ENCODE peak calls at places on chromosomes 13 and 19, in four cellular contexts. One of them, this sample, is unnamed.
A peak's percentile ranks its signal among the peaks of the same experiment; 100 is the strongest.

GRCh38 chr19:43574424-43575155 is 737 bp downstream of the XRCC1 start:
- DNase-seq in heart right ventricle: no peak
- DNase-seq in cardiac fibroblast: peak; percentile 57
- DNase-seq in HFFc6: no peak
- DNase-seq in this sample: peak; percentile 43

GRCh38 chr13:23654111-23655110 is 84.2 kb downstream of the TNFRSF19 start:
- DNase-seq in HFFc6: no peak
- DNase-seq in heart right ventricle: peak; percentile 34
- DNase-seq in cardiac fibroblast: peak; percentile 32
- DNase-seq in this sample: no peak

GRCh38 chr13:28505543-28506135 is 10.7 kb upstream of the FLT1 start:
- DNase-seq in HFFc6: no peak
- DNase-seq in cardiac fibroblast: no peak
- DNase-seq in heart right ventricle: no peak
- DNase-seq in this sample: no peak

GRCh38 chr19:56108447-56109195 is 12.5 kb downstream of the ZNF787 start:
- DNase-seq in cardiac fibroblast: peak; percentile 29
- DNase-seq in HFFc6: no peak
- DNase-seq in heart right ventricle: peak; percentile 61
- DNase-seq in this sample: no peak

GRCh38 chr19:5789886-5790572 is 934 bp downstream of the DUS3L start:
- DNase-seq in cardiac fibroblast: no peak
- DNase-seq in heart right ventricle: no peak
- DNase-seq in HFFc6: no peak
- DNase-seq in this sample: no peak

GRCh38 chr19:40519352-40520322 is 52.8 kb downstream of the SPTBN4 start:
- DNase-seq in HFFc6: no peak
- DNase-seq in heart right ventricle: peak; percentile 33
- DNase-seq in cardiac fibroblast: peak; percentile 61
- DNase-seq in this sample: no peak

GRCh38 chr19:18435185-18435841 is 2.6 kb downstream of the ISYNA1 start:
- DNase-seq in heart right ventricle: no peak
- DNase-seq in cardiac fibroblast: no peak
- DNase-seq in HFFc6: no peak
- DNase-seq in this sample: no peak

GRCh38 chr19:30666301-30666803 is 294.2 kb downstream of the ZNF536 start:
- DNase-seq in cardiac fibroblast: peak; percentile 37
- DNase-seq in HFFc6: peak; percentile 10
- DNase-seq in heart right ventricle: peak; percentile 42
- DNase-seq in this sample: peak; percentile 44

GRCh38 chr19:49432141-49433073 is 7.2 kb downstream of the GFY start:
- DNase-seq in cardiac fibroblast: no peak
- DNase-seq in HFFc6: no peak
- DNase-seq in heart right ventricle: no peak
- DNase-seq in this sample: no peak

GRCh38 chr19:54338521-54338920 is 441 bp downstream of the LILRA4 start:
- DNase-seq in cardiac fibroblast: no peak
- DNase-seq in heart right ventricle: no peak
- DNase-seq in HFFc6: no peak
- DNase-seq in this sample: no peak

GRCh38 chr19:22807061-22807835 is 23.3 kb upstream of the ZNF99 start:
- DNase-seq in HFFc6: no peak
- DNase-seq in cardiac fibroblast: no peak
- DNase-seq in heart right ventricle: no peak
- DNase-seq in this sample: no peak

GRCh38 chr19:29001006-29001921 is 211.7 kb downstream of the UQCRFS1 start:
- DNase-seq in cardiac fibroblast: no peak
- DNase-seq in HFFc6: no peak
- DNase-seq in heart right ventricle: no peak
- DNase-seq in this sample: no peak

GRCh38 chr13:36430247-36431203 is 1.8 kb upstream of the CCNA1 start:
- DNase-seq in HFFc6: no peak
- DNase-seq in heart right ventricle: peak; percentile 18
- DNase-seq in cardiac fibroblast: peak; percentile 65
- DNase-seq in this sample: no peak

GRCh38 chr19:45782820-45783785 is 813 bp upstream of the DMPK start:
- DNase-seq in cardiac fibroblast: peak; percentile 70
- DNase-seq in heart right ventricle: peak; percentile 82
- DNase-seq in HFFc6: peak; percentile 82
- DNase-seq in this sample: peak; percentile 83

GRCh38 chr19:50050406-50051223 is 24.8 kb downstream of the ZNF473 start:
- DNase-seq in HFFc6: no peak
- DNase-seq in cardiac fibroblast: peak; percentile 76
- DNase-seq in heart right ventricle: peak; percentile 82
- DNase-seq in this sample: no peak

GRCh38 chr19:18785179-18786124 is 5.7 kb downstream of the COMP start:
- DNase-seq in heart right ventricle: peak; percentile 83
- DNase-seq in HFFc6: peak; percentile 5
- DNase-seq in cardiac fibroblast: peak; percentile 58
- DNase-seq in this sample: peak; percentile 77

GRCh38 chr13:31067416-31068118 is 94.1 kb downstream of the HSPH1 start:
- DNase-seq in HFFc6: peak; percentile 62
- DNase-seq in heart right ventricle: no peak
- DNase-seq in cardiac fibroblast: peak; percentile 71
- DNase-seq in this sample: peak; percentile 84

GRCh38 chr19:15397782-15398181 is 18.2 kb upstream of the AKAP8 start:
- DNase-seq in heart right ventricle: no peak
- DNase-seq in HFFc6: no peak
- DNase-seq in cardiac fibroblast: no peak
- DNase-seq in this sample: no peak

GRCh38 chr13:71624641-71625040 is 242.4 kb downstream of the DACH1 start:
- DNase-seq in cardiac fibroblast: no peak
- DNase-seq in HFFc6: no peak
- DNase-seq in heart right ventricle: no peak
- DNase-seq in this sample: no peak

GRCh38 chr19:35931874-35932202 is 4.3 kb upstream of the LRFN3 start:
- DNase-seq in HFFc6: no peak
- DNase-seq in heart right ventricle: no peak
- DNase-seq in cardiac fibroblast: no peak
- DNase-seq in this sample: no peak

GRCh38 chr13:78241278-78241919 is 322.8 kb upstream of the EDNRB start:
- DNase-seq in HFFc6: peak; percentile 16
- DNase-seq in cardiac fibroblast: peak; percentile 67
- DNase-seq in heart right ventricle: peak; percentile 14
- DNase-seq in this sample: peak; percentile 53

GRCh38 chr19:47002106-47002766 is 17.4 kb upstream of the NPAS1 start:
- DNase-seq in HFFc6: no peak
- DNase-seq in cardiac fibroblast: no peak
- DNase-seq in heart right ventricle: no peak
- DNase-seq in this sample: no peak

GRCh38 chr19:33134571-33135041 is 2.7 kb downstream of the WDR88 start:
- DNase-seq in heart right ventricle: no peak
- DNase-seq in cardiac fibroblast: no peak
- DNase-seq in HFFc6: no peak
- DNase-seq in this sample: no peak

GRCh38 chr13:102825921-102826706 is 19.7 kb upstream of the ERCC5 start:
- DNase-seq in HFFc6: peak; percentile 88
- DNase-seq in cardiac fibroblast: peak; percentile 96
- DNase-seq in heart right ventricle: no peak
- DNase-seq in this sample: peak; percentile 91

GRCh38 chr13:28470286-28470685 is 24.6 kb downstream of the FLT1 start:
- DNase-seq in cardiac fibroblast: no peak
- DNase-seq in HFFc6: no peak
- DNase-seq in heart right ventricle: no peak
- DNase-seq in this sample: no peak

GRCh38 chr13:99357920-99358319 is 50.7 kb upstream of the GPR183 start:
- DNase-seq in cardiac fibroblast: no peak
- DNase-seq in heart right ventricle: no peak
- DNase-seq in HFFc6: no peak
- DNase-seq in this sample: no peak

GRCh38 chr13:40445557-40445990 is 220.9 kb downstream of the FOXO1 start:
- DNase-seq in heart right ventricle: peak; percentile 56
- DNase-seq in cardiac fibroblast: peak; percentile 98
- DNase-seq in HFFc6: no peak
- DNase-seq in this sample: peak; percentile 95

GRCh38 chr19:36915992-36916830 is at the start of the genes ZNF568 and ZNF829:
- DNase-seq in heart right ventricle: peak; percentile 90
- DNase-seq in HFFc6: peak; percentile 91
- DNase-seq in cardiac fibroblast: peak; percentile 92
- DNase-seq in this sample: peak; percentile 80

GRCh38 chr13:59279024-59279423 is 884.7 kb downstream of the DIAPH3 start:
- DNase-seq in HFFc6: no peak
- DNase-seq in heart right ventricle: no peak
- DNase-seq in cardiac fibroblast: no peak
- DNase-seq in this sample: no peak

GRCh38 chr13:49652691-49653305 is 24.5 kb downstream of the ARL11 start:
- DNase-seq in cardiac fibroblast: peak; percentile 52
- DNase-seq in HFFc6: peak; percentile 28
- DNase-seq in heart right ventricle: no peak
- DNase-seq in this sample: peak; percentile 59

GRCh38 chr13:76886005-76886291 is 257 bp downstream of the KCTD12 start:
- DNase-seq in cardiac fibroblast: no peak
- DNase-seq in heart right ventricle: no peak
- DNase-seq in HFFc6: no peak
- DNase-seq in this sample: no peak

GRCh38 chr13:74045583-74045982 is 88.6 kb downstream of the KLF12 start:
- DNase-seq in cardiac fibroblast: no peak
- DNase-seq in HFFc6: no peak
- DNase-seq in heart right ventricle: no peak
- DNase-seq in this sample: no peak

GRCh38 chr19:44647144-44647543 is 3.4 kb downstream of the PVR start:
- DNase-seq in cardiac fibroblast: no peak
- DNase-seq in heart right ventricle: peak; percentile 22
- DNase-seq in HFFc6: no peak
- DNase-seq in this sample: no peak
- TF ChIP-seq CTCF in cardiac fibroblast: no peak
- TF ChIP-seq CTCF in heart right ventricle: no peak
- TF ChIP-seq CTCF in HFFc6: no peak
- TF ChIP-seq CTCF in this sample: no peak

GRCh38 chr13:79405831-79406596 is at the start of gene RBM26:
- DNase-seq in HFFc6: peak; percentile 91
- DNase-seq in cardiac fibroblast: peak; percentile 97
- DNase-seq in heart right ventricle: peak; percentile 92
- DNase-seq in this sample: peak; percentile 95
- TF ChIP-seq CTCF in HFFc6: no peak
- TF ChIP-seq CTCF in cardiac fibroblast: no peak
- TF ChIP-seq CTCF in heart right ventricle: peak; percentile 24
- TF ChIP-seq CTCF in this sample: no peak

DNA sequence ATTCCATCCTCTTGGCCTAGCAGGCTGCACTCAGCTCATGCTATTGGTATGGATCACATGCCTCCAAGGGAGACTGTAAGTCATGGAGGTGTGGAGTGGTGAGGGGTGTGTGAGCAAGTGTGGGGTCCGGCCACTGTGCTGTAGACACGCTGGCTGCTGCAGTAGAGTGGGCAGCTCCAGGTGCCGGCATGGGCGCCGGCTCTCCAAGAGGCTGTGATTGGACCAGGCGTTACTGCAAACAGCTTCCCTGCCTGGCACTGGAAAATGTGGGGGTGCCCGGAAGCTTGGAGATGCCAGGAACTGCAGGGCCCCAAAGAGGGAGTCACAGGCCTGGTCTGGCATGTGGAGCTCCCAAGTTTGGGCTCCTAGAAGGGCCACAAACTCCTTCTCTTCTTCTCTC is 245.7 kb downstream of the GPC6 start:
- DNase-seq in cardiac fibroblast: no peak
- DNase-seq in heart right ventricle: no peak
- DNase-seq in HFFc6: no peak
- DNase-seq in this sample: no peak
- TF ChIP-seq CTCF in cardiac fibroblast: no peak
- TF ChIP-seq CTCF in heart right ventricle: no peak
- TF ChIP-seq CTCF in HFFc6: no peak
- TF ChIP-seq CTCF in this sample: no peak

DNA sequence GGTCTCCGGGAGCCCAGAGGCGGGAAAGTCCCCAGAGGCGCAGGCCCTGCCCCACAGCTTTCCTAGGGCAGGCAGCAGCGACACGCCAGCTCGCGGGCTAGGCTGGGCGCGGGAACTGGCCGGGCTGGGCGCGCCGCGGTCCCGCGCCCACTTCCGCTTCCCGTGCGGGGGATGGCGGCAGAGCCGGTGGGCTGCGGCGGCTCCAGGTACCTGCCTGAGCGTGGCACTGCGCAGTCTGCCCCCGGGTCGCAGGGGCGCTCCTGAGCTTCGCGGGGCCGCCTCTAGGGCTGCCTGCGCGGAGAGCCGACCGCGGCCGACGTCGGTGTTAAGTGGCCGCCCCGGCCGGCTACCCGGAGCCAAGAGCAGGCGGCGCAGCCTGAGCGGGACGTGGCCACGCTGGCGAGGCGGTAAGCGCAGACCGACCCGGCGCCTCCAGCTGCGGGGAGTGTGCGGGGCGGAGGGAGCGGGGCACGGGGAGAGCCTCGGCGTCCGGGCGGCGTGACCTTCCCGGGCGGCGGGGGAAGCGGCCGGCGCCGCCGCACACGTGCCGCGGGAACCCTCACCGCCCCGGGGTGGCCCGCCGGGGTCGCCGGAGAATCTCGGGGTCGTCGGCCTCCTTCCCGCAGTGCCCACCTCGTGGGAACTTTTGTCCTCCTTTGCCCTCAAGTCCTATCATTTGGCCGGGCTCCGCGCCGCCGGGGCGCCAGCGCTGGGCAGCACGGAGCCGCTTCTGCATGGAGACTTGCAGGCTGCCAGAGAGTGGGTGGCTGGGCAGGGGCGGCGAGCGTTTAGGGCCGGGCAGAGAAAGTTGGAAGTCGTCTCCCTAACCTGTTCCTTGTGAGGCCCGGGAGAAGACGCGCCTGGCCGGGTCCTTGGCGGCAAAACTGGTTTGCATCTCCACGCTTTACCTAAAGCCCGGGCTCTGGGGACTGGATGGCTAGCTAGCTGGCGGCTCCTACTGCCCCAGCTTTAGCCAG is 31.4 kb upstream of the MPHOSPH8 start:
- DNase-seq in cardiac fibroblast: peak; percentile 36
- DNase-seq in HFFc6: no peak
- DNase-seq in heart right ventricle: peak; percentile 38
- DNase-seq in this sample: peak; percentile 46
- TF ChIP-seq CTCF in cardiac fibroblast: no peak
- TF ChIP-seq CTCF in HFFc6: peak; percentile 58
- TF ChIP-seq CTCF in heart right ventricle: peak; percentile 23
- TF ChIP-seq CTCF in this sample: no peak

DNA sequence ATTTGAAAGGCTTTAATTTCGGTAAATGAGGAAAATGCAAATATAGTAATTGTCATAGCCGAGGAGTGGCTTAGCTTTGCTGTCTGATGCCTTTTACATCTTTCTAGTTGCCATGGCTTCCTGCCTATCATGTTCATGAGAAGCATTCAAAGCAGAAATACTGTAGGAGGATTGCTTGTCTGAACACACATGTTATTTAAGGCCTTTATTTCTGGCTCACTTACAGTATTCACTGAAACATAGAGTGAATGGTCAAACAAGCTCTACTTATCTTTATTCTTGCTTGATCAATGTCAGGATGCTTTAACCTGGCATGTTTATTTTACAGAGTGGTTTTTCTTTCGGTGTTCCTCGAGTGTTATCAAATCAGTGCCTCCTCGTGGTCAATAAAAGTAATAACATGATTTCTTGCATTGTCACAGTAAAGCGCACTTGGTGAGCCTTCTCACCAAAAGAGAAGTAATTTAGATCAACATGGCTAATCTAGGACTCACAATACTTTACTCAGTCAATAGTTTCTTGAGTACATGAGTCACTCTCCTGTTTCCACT is 73.5 kb upstream of the PCDH17 start:
- DNase-seq in cardiac fibroblast: peak; percentile 9
- DNase-seq in heart right ventricle: no peak
- DNase-seq in HFFc6: no peak
- DNase-seq in this sample: peak; percentile 38
- TF ChIP-seq CTCF in cardiac fibroblast: no peak
- TF ChIP-seq CTCF in heart right ventricle: no peak
- TF ChIP-seq CTCF in HFFc6: no peak
- TF ChIP-seq CTCF in this sample: peak; percentile 28

This sample was measured in MCF 10A.